ENCODE peak calls at places on chromosomes 12 and 14, in five cellular contexts. C is cardiac muscle cell; B is lower lobe of right lung; D is stimulated activated CD8-positive, alpha-beta memory T cell treated with anti-CD3 and anti-CD28 coated beads, Interleukin-7, amount 100 ng/mL, for 48 hours; P is NCI-H1417. U is an unnamed sample.

GRCh38 chr12:11961686-11962085 is 109.1 kb upstream of the BCL2L14 start:
- DNase-seq in C (no peak), B (no peak), D (no peak), P (no peak), U (no peak)

GRCh38 chr14:54362759-54363437 is 33.9 kb upstream of the CDKN3 start:
- DNase-seq in C (peak; percentile 22), B (no peak), D (no peak), P (no peak), U (no peak)

GRCh38 chr14:63862163-63862562 is 9.4 kb downstream of the SYNE2 start:
- DNase-seq in C (no peak), B (no peak), D (no peak), P (no peak), U (no peak)

GRCh38 chr14:53510281-53510912 is 357.3 kb upstream of the DDHD1 start:
- DNase-seq in C (no peak), B (no peak), D (no peak), P (no peak), U (no peak)

GRCh38 chr12:116539905-116540482 is 19.2 kb upstream of the MAP1LC3B2 start:
- DNase-seq in C (peak; percentile 70), B (peak; percentile 54), D (no peak), P (peak; percentile 29), U (no peak)

GRCh38 chr14:30861200-30861599 is 13.2 kb upstream of the COCH start:
- DNase-seq in C (no peak), B (no peak), D (no peak), P (no peak), U (no peak)

GRCh38 chr12:27521066-27521465 is 2.9 kb upstream of the PPFIBP1 start:
- DNase-seq in C (peak; percentile 92), B (no peak), D (no peak), P (no peak), U (no peak)

GRCh38 chr14:104751539-104752337 is 1.2 kb upstream of the SIVA1 start:
- DNase-seq in C (no peak), B (no peak), D (no peak), P (no peak), U (peak; percentile 48)

GRCh38 chr14:94036328-94037167 is 10.4 kb downstream of the OTUB2 start:
- DNase-seq in C (peak; percentile 78), B (peak; percentile 71), D (peak; percentile 40), P (peak; percentile 36), U (peak; percentile 75)

GRCh38 chr12:92547906-92548305 is 154.9 kb upstream of the PLEKHG7 start:
- DNase-seq in C (no peak), B (no peak), D (no peak), P (no peak), U (no peak)

GRCh38 chr12:26126340-26127284 is 1.8 kb upstream of the BHLHE41 start:
- DNase-seq in C (peak; percentile 90), B (peak; percentile 89), D (no peak), P (peak; percentile 89), U (peak; percentile 94)

GRCh38 chr14:93975791-93976476 is 436 bp downstream of the ASB2 start:
- DNase-seq in C (no peak), B (no peak), D (no peak), P (no peak), U (no peak)

GRCh38 chr12:4174417-4174816 is 99.1 kb upstream of the CCND2 start:
- DNase-seq in C (no peak), B (no peak), D (no peak), P (no peak), U (no peak)

GRCh38 chr12:48883305-48884171 is 17.9 kb upstream of the RND1 start:
- DNase-seq in C (peak; percentile 54), B (no peak), D (no peak), P (peak; percentile 74), U (no peak)

GRCh38 chr12:108214486-108214885 is 85.4 kb downstream of the WSCD2 start:
- DNase-seq in C (peak; percentile 36), B (no peak), D (no peak), P (no peak), U (peak; percentile 58)

GRCh38 chr14:104363891-104364760 is 215.4 kb upstream of the C14orf180 start:
- DNase-seq in C (no peak), B (peak; percentile 24), D (no peak), P (no peak), U (peak; percentile 26)

GRCh38 chr14:68819260-68819691 is 26.4 kb upstream of the ZFP36L1 start:
- DNase-seq in C (peak; percentile 66), B (no peak), D (no peak), P (peak; percentile 73), U (no peak)

GRCh38 chr12:121903202-121903601 is 14.6 kb downstream of the PSMD9 start:
- DNase-seq in C (no peak), B (no peak), D (no peak), P (no peak), U (no peak)

GRCh38 chr14:97337267-97337666 is 540.1 kb downstream of the VRK1 start:
- DNase-seq in C (no peak), B (no peak), D (no peak), P (no peak), U (no peak)

GRCh38 chr12:58378038-58378437 is 436.7 kb downstream of the ATP23 start:
- DNase-seq in C (peak; percentile 63), B (no peak), D (no peak), P (no peak), U (no peak)

GRCh38 chr14:86513056-86513455 is 983.1 kb downstream of the FLRT2 start:
- DNase-seq in C (no peak), B (no peak), D (no peak), P (no peak), U (no peak)

GRCh38 chr12:96073346-96074336 is 38.3 kb upstream of the LTA4H start:
- DNase-seq in C (peak; percentile 38), B (no peak), D (no peak), P (peak; percentile 68), U (no peak)

GRCh38 chr12:100721193-100721592 is 73.4 kb upstream of the ANO4 start:
- DNase-seq in C (peak; percentile 3), B (no peak), D (no peak), P (no peak), U (no peak)

GRCh38 chr12:57452937-57453509 is 2.1 kb upstream of the INHBE start:
- DNase-seq in C (peak; percentile 85), B (peak; percentile 83), D (no peak), P (peak; percentile 85), U (peak; percentile 94)

GRCh38 chr12:57462307-57463253 is 3.0 kb downstream of the GLI1 start:
- DNase-seq in C (peak; percentile 89), B (peak; percentile 88), D (peak; percentile 71), P (peak; percentile 96), U (peak; percentile 94)

GRCh38 chr14:36408388-36408787 is 88.0 kb upstream of the MBIP start:
- DNase-seq in C (no peak), B (no peak), D (no peak), P (no peak), U (no peak)

GRCh38 chr12:113831486-113831885 is 134.6 kb downstream of the RBM19 start:
- DNase-seq in C (no peak), B (no peak), D (no peak), P (peak; percentile 38), U (no peak)

GRCh38 chr12:71397433-71397954 is 42.1 kb upstream of the LGR5 start:
- DNase-seq in C (no peak), B (no peak), D (no peak), P (no peak), U (no peak)

GRCh38 chr12:107394693-107395092 is 290.9 kb upstream of the PWP1 start:
- DNase-seq in C (no peak), B (no peak), D (no peak), P (no peak), U (no peak)

GRCh38 chr12:116916714-116917114 is 6.0 kb downstream of the FBXW8 start:
- DNase-seq in C (peak; percentile 71), B (peak; percentile 65), D (no peak), P (no peak), U (no peak)

GRCh38 chr12:12439636-12440035 is 82.8 kb downstream of the BORCS5 start:
- DNase-seq in C (peak; percentile 93), B (no peak), D (no peak), P (no peak), U (no peak)

GRCh38 chr12:90449611-90450010 is 505.4 kb downstream of the CCER1 start:
- DNase-seq in C (peak; percentile 5), B (no peak), D (no peak), P (no peak), U (no peak)

GRCh38 chr14:95495538-95496025 is 20.9 kb downstream of the SYNE3 start:
- DNase-seq in C (no peak), B (no peak), D (no peak), P (no peak), U (peak; percentile 57)

GRCh38 chr12:47838286-47838931 is 18.7 kb upstream of the HDAC7 start:
- DNase-seq in C (peak; percentile 58), B (no peak), D (no peak), P (peak; percentile 46), U (no peak)

GRCh38 chr14:68018598-68018997 is 199.0 kb downstream of the RAD51B start:
- DNase-seq in C (no peak), B (no peak), D (no peak), P (no peak), U (no peak)

GRCh38 chr14:69260979-69261605 is 1.1 kb downstream of the GALNT16 start:
- DNase-seq in C (no peak), B (no peak), D (no peak), P (peak; percentile 70), U (peak; percentile 83)

GRCh38 chr12:92356405-92356804 is 210.8 kb upstream of the BTG1 start:
- DNase-seq in C (no peak), B (no peak), D (no peak), P (peak; percentile 29), U (no peak)

GRCh38 chr12:122051231-122051876 is 27.2 kb upstream of the MLXIP start:
- DNase-seq in C (no peak), B (no peak), D (no peak), P (no peak), U (no peak)

GRCh38 chr12:91562476-91562875 is 379.9 kb upstream of the DCN start:
- DNase-seq in C (no peak), B (no peak), D (no peak), P (no peak), U (no peak)

U was measured in aorta.